ENCODE peak calls at places on chromosomes 2 and 18, in five cellular contexts. G is stimulated activated CD4-positive, alpha-beta T cell treated with anti-CD3 and anti-CD28 coated beads, Interleukin-1b, Interleukin-23, amount 100 ng/mL, for 1 hour; N is SHP77 treated with DMSO at 0.1 percent for 48 hours; I is RPMI8226; P is left colon. C is an unnamed sample.

GRCh38 chr18:8046421-8046820 is 479.3 kb downstream of the PTPRM start:
- DNase-seq in G (no peak), N (no peak), P (no peak), I (no peak), C (no peak)

GRCh38 chr2:234690569-234691225 is 193.8 kb upstream of the ARL4C start:
- DNase-seq in I (no peak), G (no peak), P (no peak), N (peak), C (no peak)

GRCh38 chr2:209523778-209524362 is 100.0 kb downstream of the MAP2 start:
- DNase-seq in I (no peak), N (no peak), P (no peak), G (no peak), C (no peak)

GRCh38 chr2:68124321-68124720 is 33.4 kb upstream of the PNO1 start:
- DNase-seq in I (no peak), N (no peak), G (no peak), P (no peak), C (no peak)

GRCh38 chr2:239943991-239944441 is 81.1 kb downstream of the NDUFA10 start:
- DNase-seq in P (no peak), I (no peak), G (no peak), N (no peak), C (no peak)

GRCh38 chr2:172672999-172673726 is 62.5 kb upstream of the RAPGEF4 start:
- DNase-seq in G (no peak), P (peak), N (no peak), I (no peak), C (peak)

GRCh38 chr2:71544919-71545571 is 91.7 kb downstream of the DYSF start:
- DNase-seq in G (no peak), I (no peak), N (no peak), P (peak), C (no peak)

GRCh38 chr18:3579701-3580100 is 129.7 kb downstream of the TGIF1 start:
- DNase-seq in N (no peak), I (no peak), G (no peak), P (no peak), C (no peak)

GRCh38 chr18:62420151-62420512 is 95.0 kb downstream of the TNFRSF11A start:
- DNase-seq in P (no peak), N (no peak), G (no peak), I (no peak), C (peak)

GRCh38 chr2:2229898-2230817 is 100.9 kb downstream of the MYT1L start:
- DNase-seq in I (no peak), P (no peak), G (no peak), N (peak), C (no peak)

GRCh38 chr2:111155610-111156009 is 34.9 kb downstream of the BCL2L11 start:
- DNase-seq in I (no peak), P (no peak), N (peak), G (no peak), C (no peak)

GRCh38 chr2:224843141-224843540 is 127.0 kb upstream of the CCDC195 start:
- DNase-seq in I (no peak), P (no peak), N (no peak), G (no peak), C (no peak)

GRCh38 chr2:43611987-43612894 is 16.4 kb upstream of the THADA start:
- DNase-seq in I (peak), N (peak), G (peak), P (peak), C (peak)

GRCh38 chr2:96887419-96888081 is 17.7 kb upstream of the SEMA4C start:
- DNase-seq in P (no peak), G (no peak), I (no peak), N (no peak), C (no peak)

GRCh38 chr2:238096311-238097011 is 3.7 kb upstream of the ESPNL start:
- DNase-seq in N (no peak), I (no peak), P (no peak), G (no peak), C (peak)

GRCh38 chr2:66537001-66537400 is 102.1 kb downstream of the MEIS1 start:
- DNase-seq in G (no peak), I (no peak), N (no peak), P (no peak), C (no peak)

GRCh38 chr18:55272510-55273243 is 313.4 kb upstream of the CCDC68 start:
- DNase-seq in I (no peak), G (no peak), N (no peak), P (no peak), C (no peak)

GRCh38 chr2:58156780-58157179 is 84.3 kb downstream of the FANCL start:
- DNase-seq in G (no peak), P (no peak), I (no peak), N (no peak), C (no peak)

GRCh38 chr2:133198678-133199077 is 369.6 kb downstream of the NCKAP5 start:
- DNase-seq in I (no peak), G (no peak), P (no peak), N (no peak), C (no peak)

GRCh38 chr2:42095923-42096408 is 48.1 kb downstream of the PKDCC start:
- DNase-seq in I (peak), N (peak), G (peak), P (peak), C (peak)

GRCh38 chr2:169087757-169088379 is 18.5 kb downstream of the DHRS9 start:
- DNase-seq in N (no peak), P (no peak), G (no peak), I (no peak), C (no peak)

GRCh38 chr18:13611058-13611615 is 115.2 kb downstream of the FAM210A start:
- DNase-seq in G (no peak), P (peak), N (no peak), I (peak), C (no peak)

GRCh38 chr2:134189009-134189717 is 64.7 kb upstream of the MGAT5 start:
- DNase-seq in G (no peak), N (no peak), P (no peak), I (no peak), C (peak)

GRCh38 chr2:175935289-175936181 is 66.5 kb downstream of the LNPK start:
- DNase-seq in G (no peak), P (no peak), N (no peak), I (no peak), C (no peak)

GRCh38 chr2:96093528-96093927 is 22.8 kb downstream of the ADRA2B start:
- DNase-seq in N (no peak), G (no peak), P (no peak), I (no peak), C (no peak)